ENCODE peak calls at places on chromosomes 5 and 9, in six cellular contexts. X, Q, F, V, C and G are unnamed samples.

GRCh38 chr5:160926428-160926827 is 74.4 kb upstream of the ATP10B start:
- DNase-seq in X (no peak), Q (no peak), F (peak), V (peak), C (no peak), G (no peak)

GRCh38 chr5:138981606-138982005 is 106.5 kb upstream of the LRRTM2 start:
- DNase-seq in X (peak), Q (no peak), F (no peak), V (no peak), C (peak), G (no peak)

GRCh38 chr5:134647750-134648424 is 698 bp upstream of the SEC24A start:
- DNase-seq in X (no peak), Q (peak), F (no peak), V (no peak), C (peak), G (peak)

GRCh38 chr5:179827684-179828083 is 7.0 kb downstream of the SQSTM1 start:
- DNase-seq in X (no peak), Q (no peak), F (no peak), V (peak), C (peak), G (peak)

GRCh38 chr9:128636556-128637530 is 19.8 kb downstream of the DYNC2I2 start:
- DNase-seq in X (no peak), Q (peak), F (no peak), V (no peak), C (no peak), G (no peak)

GRCh38 chr5:167513383-167513782 is 778.1 kb upstream of the WWC1 start:
- DNase-seq in X (no peak), Q (no peak), F (no peak), V (no peak), C (no peak), G (no peak)

GRCh38 chr9:90874194-90874593 is 72.6 kb downstream of the SYK start:
- DNase-seq in X (no peak), Q (no peak), F (no peak), V (no peak), C (no peak), G (no peak)

GRCh38 chr5:120552638-120553037 is 88.5 kb downstream of the PRR16 start:
- DNase-seq in X (no peak), Q (peak), F (no peak), V (no peak), C (peak), G (no peak)

GRCh38 chr9:137750563-137750962 is 127.0 kb upstream of the CACNA1B start:
- DNase-seq in X (no peak), Q (no peak), F (no peak), V (no peak), C (no peak), G (no peak)

GRCh38 chr5:87121315-87122170 is 146.1 kb upstream of the RASA1 start:
- DNase-seq in X (no peak), Q (peak), F (peak), V (no peak), C (peak), G (peak)

GRCh38 chr9:92664394-92665152 is 5.4 kb downstream of the IPPK start:
- DNase-seq in X (no peak), Q (no peak), F (no peak), V (no peak), C (no peak), G (peak)

GRCh38 chr5:87120518-87121314 is 147.0 kb upstream of the RASA1 start:
- DNase-seq in X (no peak), Q (peak), F (peak), V (no peak), C (peak), G (peak)

GRCh38 chr5:123285122-123286011 is 137.8 kb downstream of the CEP120 start:
- DNase-seq in X (no peak), Q (no peak), F (no peak), V (no peak), C (peak), G (no peak)

GRCh38 chr9:82457281-82457680 is 468.7 kb downstream of the SPATA31D1 start:
- DNase-seq in X (no peak), Q (no peak), F (no peak), V (no peak), C (no peak), G (no peak)

GRCh38 chr5:98349251-98349989 is 424.0 kb upstream of the RGMB start:
- DNase-seq in X (no peak), Q (no peak), F (peak), V (no peak), C (peak), G (no peak)

GRCh38 chr9:34891386-34891785 is 66.7 kb upstream of the PHF24 start:
- DNase-seq in X (no peak), Q (peak), F (no peak), V (no peak), C (no peak), G (no peak)

GRCh38 chr9:68999393-69000105 is 14.4 kb downstream of the PRKACG start:
- DNase-seq in X (peak), Q (peak), F (peak), V (peak), C (peak), G (peak)

GRCh38 chr9:20271107-20271506 is 351.2 kb downstream of the MLLT3 start:
- DNase-seq in X (no peak), Q (no peak), F (no peak), V (no peak), C (no peak), G (no peak)

GRCh38 chr5:3364941-3365340 is 230.7 kb upstream of the IRX1 start:
- DNase-seq in X (no peak), Q (no peak), F (no peak), V (no peak), C (no peak), G (no peak)

GRCh38 chr5:1315709-1316587 is 21.1 kb upstream of the TERT start:
- DNase-seq in X (no peak), Q (peak), F (no peak), V (peak), C (peak), G (peak)

GRCh38 chr9:97502222-97502983 is 937 bp downstream of the TMOD1 start:
- DNase-seq in X (peak), Q (no peak), F (no peak), V (no peak), C (peak), G (peak)

GRCh38 chr5:94785111-94785510 is 166.6 kb downstream of the SLF1 start:
- DNase-seq in X (no peak), Q (no peak), F (no peak), V (no peak), C (peak), G (no peak)

GRCh38 chr5:155148694-155149093 is 135.1 kb downstream of the KIF4B start:
- DNase-seq in X (no peak), Q (no peak), F (no peak), V (no peak), C (no peak), G (no peak)

GRCh38 chr9:18014556-18014955 is 435.7 kb downstream of the SH3GL2 start:
- DNase-seq in X (no peak), Q (no peak), F (no peak), V (no peak), C (peak), G (no peak)

GRCh38 chr5:95730730-95731570 is at the start of gene RHOBTB3:
- DNase-seq in X (peak), Q (peak), F (no peak), V (peak), C (peak), G (peak)

GRCh38 chr5:122156724-122157325 is 27.5 kb downstream of the ZNF474 start:
- DNase-seq in X (no peak), Q (peak), F (no peak), V (no peak), C (peak), G (peak)

GRCh38 chr5:54761213-54761701 is 224.1 kb downstream of the ESM1 start:
- DNase-seq in X (no peak), Q (peak), F (peak), V (no peak), C (peak), G (no peak)

GRCh38 chr9:137162505-137163100 is 7.2 kb downstream of the LRRC26 start:
- DNase-seq in X (no peak), Q (peak), F (no peak), V (peak), C (no peak), G (no peak)

GRCh38 chr9:113998529-113999255 is 79.4 kb downstream of the AMBP start:
- DNase-seq in X (no peak), Q (no peak), F (no peak), V (peak), C (peak), G (no peak)

GRCh38 chr9:121742923-121743322 is 91.5 kb downstream of the DAB2IP start:
- DNase-seq in X (no peak), Q (no peak), F (no peak), V (peak), C (no peak), G (no peak)

GRCh38 chr5:83653669-83654068 is 67.0 kb downstream of the HAPLN1 start:
- DNase-seq in X (no peak), Q (no peak), F (no peak), V (no peak), C (no peak), G (peak)

GRCh38 chr5:159181152-159181551 is 28.2 kb downstream of the RNF145 start:
- DNase-seq in X (no peak), Q (no peak), F (no peak), V (no peak), C (peak), G (no peak)

GRCh38 chr5:137560414-137560813 is 61.3 kb upstream of the SPOCK1 start:
- DNase-seq in X (no peak), Q (peak), F (no peak), V (no peak), C (peak), G (no peak)

GRCh38 chr9:79694676-79695400 is 123.1 kb downstream of the TLE4 start:
- DNase-seq in X (no peak), Q (peak), F (peak), V (no peak), C (peak), G (no peak)

GRCh38 chr9:137697832-137698231 is 79.0 kb downstream of the EHMT1 start:
- DNase-seq in X (no peak), Q (no peak), F (no peak), V (no peak), C (no peak), G (no peak)

GRCh38 chr9:87792831-87793288 is 66.9 kb downstream of the CTSL start:
- DNase-seq in X (peak), Q (peak), F (no peak), V (peak), C (peak), G (no peak)

GRCh38 chr5:71830626-71831539 is 111.8 kb downstream of the CARTPT start:
- DNase-seq in X (peak), Q (peak), F (no peak), V (peak), C (peak), G (no peak)

GRCh38 chr5:136018814-136019777 is 9.7 kb upstream of the TGFBI start:
- DNase-seq in X (no peak), Q (peak), F (no peak), V (peak), C (peak), G (no peak)

DNA sequence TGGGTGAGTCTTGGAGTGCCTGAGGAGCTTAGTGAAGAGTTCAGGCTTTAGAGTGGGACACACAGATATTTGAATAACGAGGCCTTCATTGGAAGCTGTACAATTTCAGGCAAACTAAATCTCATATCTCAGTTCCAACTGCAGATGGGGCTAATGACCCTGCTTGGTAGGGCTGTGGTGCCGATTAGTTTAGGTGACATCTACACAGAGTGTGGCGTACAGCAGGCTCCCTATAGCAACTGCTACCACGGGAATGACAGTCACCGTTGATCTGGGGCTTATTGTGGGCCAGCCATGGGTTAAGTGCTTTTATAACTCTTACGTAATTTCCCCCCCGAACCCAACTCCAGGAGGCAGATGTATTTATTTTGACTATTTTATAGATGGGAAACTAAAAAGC is 70.8 kb downstream of the FAT2 start:
- DNase-seq in X (no peak), Q (no peak), F (no peak), V (no peak), C (no peak), G (no peak)
- TF ChIP-seq CTCF in X (no peak), Q (no peak), F (no peak), V (no peak), C (no peak), G (no peak)

GRCh38 chr5:34522599-34523381 is 133.3 kb upstream of the RAI14 start:
- DNase-seq in X (peak), Q (peak), F (peak), V (peak), C (peak), G (peak)

GRCh38 chr5:34525761-34526160 is 130.4 kb upstream of the RAI14 start:
- DNase-seq in X (no peak), Q (no peak), F (no peak), V (no peak), C (no peak), G (no peak)

GRCh38 chr5:34524123-34524522 is 132.0 kb upstream of the RAI14 start:
- DNase-seq in X (no peak), Q (peak), F (no peak), V (no peak), C (peak), G (no peak)

GRCh38 chr5:34521628-34522290 is 134.4 kb upstream of the RAI14 start:
- DNase-seq in X (no peak), Q (no peak), F (no peak), V (no peak), C (no peak), G (no peak)

GRCh38 chr5:34523382-34523716 is 132.8 kb upstream of the RAI14 start:
- DNase-seq in X (no peak), Q (no peak), F (no peak), V (no peak), C (no peak), G (no peak)
- TF ChIP-seq CTCF in X (no peak), Q (no peak), F (no peak), V (no peak), C (no peak), G (no peak)

DNA sequence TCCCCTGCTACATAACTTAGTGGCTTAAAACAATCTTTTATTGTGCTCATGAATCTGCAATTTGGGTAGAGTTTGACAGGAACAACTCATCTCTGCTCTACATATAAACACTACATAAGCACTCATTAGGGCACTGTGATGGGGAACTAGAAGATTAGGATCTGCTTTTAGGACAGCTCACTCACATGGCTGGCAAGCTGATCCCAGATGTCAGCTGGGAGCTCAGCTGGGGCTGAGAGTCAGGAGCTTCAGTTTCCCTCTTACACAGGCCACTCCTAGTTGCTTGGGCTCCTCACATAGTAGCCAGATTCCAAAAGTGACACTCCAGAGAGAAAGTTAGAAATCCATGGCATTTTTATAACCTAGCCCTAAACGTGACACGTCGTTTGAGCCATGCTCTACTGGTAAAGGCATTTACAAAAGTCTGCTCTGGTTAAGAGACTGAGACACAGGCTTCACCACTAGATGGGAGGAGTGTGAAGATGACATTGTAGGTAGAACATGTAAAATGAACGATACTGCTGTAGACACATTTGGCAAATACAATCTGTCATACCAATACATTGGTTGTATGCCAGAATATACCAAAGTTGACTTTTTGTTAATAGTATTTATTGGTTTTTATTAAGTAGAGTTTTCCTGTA is 23.6 kb downstream of the SCAI start:
- DNase-seq in X (no peak), Q (no peak), F (no peak), V (no peak), C (peak), G (no peak)
- TF ChIP-seq CTCF in X (no peak), Q (no peak), F (no peak), V (no peak), C (no peak), G (no peak)

GRCh38 chr5:10366310-10367297 is 13.1 kb downstream of the MARCHF6 start:
- DNase-seq in X (no peak), Q (peak), F (peak), V (no peak), C (peak), G (no peak)

GRCh38 chr5:10365800-10366199 is 12.3 kb downstream of the MARCHF6 start:
- DNase-seq in X (no peak), Q (no peak), F (no peak), V (no peak), C (no peak), G (no peak)

GRCh38 chr5:10367586-10367985 is 14.1 kb downstream of the MARCHF6 start:
- DNase-seq in X (no peak), Q (no peak), F (no peak), V (no peak), C (no peak), G (no peak)

GRCh38 chr5:10363519-10364185 is 10.2 kb downstream of the MARCHF6 start:
- DNase-seq in X (no peak), Q (no peak), F (no peak), V (no peak), C (no peak), G (no peak)

GRCh38 chr5:10364186-10364689 is 10.7 kb downstream of the MARCHF6 start:
- DNase-seq in X (no peak), Q (peak), F (no peak), V (no peak), C (no peak), G (no peak)
- TF ChIP-seq CTCF in X (no peak), Q (peak), F (no peak), V (no peak), C (no peak), G (no peak)

DNA sequence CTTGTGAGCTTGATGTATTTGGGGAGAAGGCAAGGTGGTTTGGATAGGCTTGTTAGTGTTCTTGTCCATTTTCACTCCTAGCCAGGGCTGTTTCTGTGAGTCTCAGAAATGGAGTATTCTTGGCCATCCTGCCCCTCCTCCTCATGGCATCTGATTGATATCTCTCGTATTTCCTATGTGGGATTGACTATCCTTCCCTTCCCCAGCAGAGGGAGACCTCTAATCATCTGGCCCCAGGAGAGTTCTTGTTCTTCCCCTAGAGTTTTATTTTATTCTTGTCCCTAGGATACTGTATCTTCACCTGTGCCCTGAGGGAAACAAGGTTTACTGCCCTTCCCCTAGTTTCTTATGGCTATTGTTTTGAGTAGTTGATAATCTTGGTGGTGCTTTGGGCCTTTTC is 114.4 kb downstream of the VPS13A start:
- DNase-seq in X (no peak), Q (peak), F (no peak), V (no peak), C (peak), G (no peak)
- TF ChIP-seq CTCF in X (peak), Q (peak), F (peak), V (no peak), C (peak), G (no peak)

GRCh38 chr9:123437201-123437600 is 81.2 kb downstream of the CRB2 start:
- DNase-seq in X (no peak), Q (no peak), F (no peak), V (no peak), C (no peak), G (no peak)

GRCh38 chr9:123435471-123435870 is 79.5 kb downstream of the CRB2 start:
- DNase-seq in X (no peak), Q (no peak), F (no peak), V (no peak), C (no peak), G (no peak)

GRCh38 chr9:123432331-123433236 is 76.6 kb downstream of the CRB2 start:
- DNase-seq in X (no peak), Q (no peak), F (no peak), V (no peak), C (no peak), G (no peak)

GRCh38 chr9:123431581-123431980 is 75.6 kb downstream of the CRB2 start:
- DNase-seq in X (no peak), Q (no peak), F (no peak), V (no peak), C (no peak), G (no peak)

GRCh38 chr9:123434619-123435240 is 78.7 kb downstream of the CRB2 start:
- DNase-seq in X (no peak), Q (no peak), F (no peak), V (no peak), C (peak), G (no peak)
- TF ChIP-seq CTCF in X (no peak), Q (no peak), F (peak), V (no peak), C (no peak), G (no peak)

DNA sequence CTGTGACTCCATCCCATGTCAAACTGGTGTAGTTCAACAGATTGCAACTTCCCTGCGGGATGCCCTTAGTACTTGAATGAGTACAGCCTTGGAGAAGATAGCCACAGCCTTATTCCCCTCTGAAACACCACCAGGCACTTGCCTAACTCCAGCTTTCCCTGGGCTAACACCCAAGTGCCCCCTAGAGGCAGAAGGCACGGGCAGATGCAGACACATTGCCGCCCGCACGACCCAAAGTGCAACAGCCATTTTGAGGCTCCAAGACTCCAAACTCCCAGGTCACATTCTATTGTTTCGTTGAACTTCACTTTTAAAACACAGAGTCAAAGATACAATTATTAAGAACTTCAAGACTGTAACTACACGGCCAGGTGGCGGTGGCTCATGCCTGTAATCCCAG is 163.6 kb upstream of the CDH6 start:
- DNase-seq in X (no peak), Q (no peak), F (no peak), V (no peak), C (no peak), G (no peak)
- TF ChIP-seq CTCF in X (no peak), Q (no peak), F (no peak), V (no peak), C (no peak), G (no peak)